ENCODE peak calls at places on chromosome 19, in ten cellular contexts. E is adrenal gland, I is neural progenitor cell, Z is GM13976, D is PC-3, Q is HFF-Myc, L is prostate gland, S is osteoblast, G is lung, U is NB4. M is an unnamed sample.
A peak's percentile ranks its signal among the peaks of the same experiment; 100 is the strongest.

GRCh38 chr19:9939301-9939913 is 3.1 kb upstream of the OLFM2 start:
- DNase-seq in I (peak; percentile 36), Q (no peak), Z (no peak), S (peak; percentile 92), L (no peak), E (no peak), U (peak; percentile 51), G (no peak), D (peak; percentile 29), M (no peak)

GRCh38 chr19:15623711-15624318 is 8.8 kb downstream of the CYP4F8 start:
- DNase-seq in I (no peak), U (peak; percentile 48), E (no peak), L (no peak), Z (no peak), S (no peak), G (no peak), Q (no peak), D (peak; percentile 37), M (no peak)

GRCh38 chr19:17282488-17283256 is 971 bp downstream of the ANKLE1 start:
- DNase-seq in I (peak; percentile 93), L (peak; percentile 79), U (peak; percentile 93), Q (peak; percentile 59), Z (peak; percentile 93), D (peak; percentile 87), E (peak; percentile 90), G (peak; percentile 84), S (peak; percentile 99), M (peak; percentile 88)

GRCh38 chr19:11023635-11024168 is 62.9 kb downstream of the SMARCA4 start:
- DNase-seq in Q (no peak), S (no peak), G (no peak), Z (no peak), D (no peak), L (no peak), U (no peak), I (no peak), E (no peak), M (no peak)

GRCh38 chr19:41623360-41623759 is 3.5 kb downstream of the CEACAM4 start:
- DNase-seq in S (no peak), Z (no peak), D (no peak), G (no peak), Q (no peak), E (no peak), L (no peak), U (no peak), I (no peak), M (no peak)

GRCh38 chr19:18072335-18072734 is 14.4 kb downstream of the IL12RB1 start:
- DNase-seq in G (no peak), I (no peak), L (no peak), D (no peak), Q (no peak), U (no peak), S (no peak), Z (no peak), E (no peak), M (no peak)

GRCh38 chr19:17902701-17903100 is 30.1 kb upstream of the CCDC124 start:
- DNase-seq in E (no peak), D (no peak), Z (peak; percentile 6), U (no peak), G (no peak), Q (peak; percentile 77), S (peak; percentile 32), I (no peak), L (no peak), M (peak; percentile 90)

GRCh38 chr19:10021863-10022262 is 8.6 kb downstream of the RDH8 start:
- DNase-seq in S (no peak), Z (no peak), D (no peak), I (no peak), U (no peak), G (no peak), L (no peak), E (no peak), Q (no peak), M (no peak)

GRCh38 chr19:55454787-55455243 is 6.6 kb downstream of the ISOC2 start:
- DNase-seq in Z (peak; percentile 75), S (peak; percentile 98), G (no peak), L (no peak), E (no peak), I (peak; percentile 71), U (peak; percentile 46), Q (no peak), D (peak; percentile 68), M (peak; percentile 58)

GRCh38 chr19:14890616-14891379 is 4.9 kb upstream of the OR7A17 start:
- DNase-seq in G (no peak), E (peak; percentile 57), I (no peak), Q (no peak), D (no peak), U (no peak), S (no peak), L (no peak), Z (no peak), M (no peak)

GRCh38 chr19:44551850-44552249 is 22.4 kb upstream of the CEACAM20 start:
- DNase-seq in Z (no peak), G (no peak), I (no peak), U (no peak), L (no peak), D (no peak), E (no peak), S (no peak), Q (no peak), M (no peak)

GRCh38 chr19:45613926-45614725 is 12.1 kb upstream of the GPR4 start:
- DNase-seq in U (peak; percentile 88), G (no peak), Q (peak; percentile 91), I (no peak), Z (peak; percentile 82), L (peak; percentile 46), S (peak; percentile 99), D (peak; percentile 92), E (peak; percentile 51), M (peak; percentile 96)

GRCh38 chr19:46903458-46903857 is 42.7 kb downstream of the ARHGAP35 start:
- DNase-seq in U (no peak), D (peak; percentile 12), G (no peak), Q (no peak), Z (no peak), I (no peak), S (no peak), E (no peak), L (no peak), M (no peak)

GRCh38 chr19:12695090-12695489 is 1.3 kb downstream of the FBXW9 start:
- DNase-seq in I (no peak), S (peak; percentile 25), Q (no peak), G (no peak), Z (no peak), U (peak; percentile 42), D (no peak), L (no peak), E (no peak), M (no peak)

GRCh38 chr19:16153582-16154336 is 10.3 kb downstream of the HSH2D start:
- DNase-seq in U (peak; percentile 76), Q (no peak), G (no peak), L (no peak), I (peak; percentile 46), S (no peak), E (no peak), D (peak; percentile 23), Z (no peak), M (no peak)

GRCh38 chr19:15248648-15249559 is 16.7 kb upstream of the EPHX3 start:
- DNase-seq in Z (no peak), U (no peak), I (no peak), D (peak; percentile 84), E (peak; percentile 83), L (peak; percentile 72), S (peak; percentile 99), G (peak; percentile 64), Q (no peak), M (peak; percentile 90)

GRCh38 chr19:4909172-4909896 is at the start of gene UHRF1:
- DNase-seq in G (no peak), L (no peak), I (peak; percentile 58), D (peak; percentile 77), S (peak; percentile 82), Q (no peak), Z (peak; percentile 87), E (no peak), U (peak; percentile 83), M (peak; percentile 31)

GRCh38 chr19:43101950-43102349 is 19.4 kb upstream of the PSG2 start:
- DNase-seq in Z (no peak), L (no peak), Q (no peak), I (no peak), D (peak; percentile 24), E (no peak), G (no peak), U (no peak), S (no peak), M (no peak)
- TF ChIP-seq CTCF in Z (no peak), L (no peak), Q (no peak), I (no peak), D (peak; percentile 39), E (no peak), G (no peak), U (no peak), S (peak; percentile 7), M (no peak)

DNA sequence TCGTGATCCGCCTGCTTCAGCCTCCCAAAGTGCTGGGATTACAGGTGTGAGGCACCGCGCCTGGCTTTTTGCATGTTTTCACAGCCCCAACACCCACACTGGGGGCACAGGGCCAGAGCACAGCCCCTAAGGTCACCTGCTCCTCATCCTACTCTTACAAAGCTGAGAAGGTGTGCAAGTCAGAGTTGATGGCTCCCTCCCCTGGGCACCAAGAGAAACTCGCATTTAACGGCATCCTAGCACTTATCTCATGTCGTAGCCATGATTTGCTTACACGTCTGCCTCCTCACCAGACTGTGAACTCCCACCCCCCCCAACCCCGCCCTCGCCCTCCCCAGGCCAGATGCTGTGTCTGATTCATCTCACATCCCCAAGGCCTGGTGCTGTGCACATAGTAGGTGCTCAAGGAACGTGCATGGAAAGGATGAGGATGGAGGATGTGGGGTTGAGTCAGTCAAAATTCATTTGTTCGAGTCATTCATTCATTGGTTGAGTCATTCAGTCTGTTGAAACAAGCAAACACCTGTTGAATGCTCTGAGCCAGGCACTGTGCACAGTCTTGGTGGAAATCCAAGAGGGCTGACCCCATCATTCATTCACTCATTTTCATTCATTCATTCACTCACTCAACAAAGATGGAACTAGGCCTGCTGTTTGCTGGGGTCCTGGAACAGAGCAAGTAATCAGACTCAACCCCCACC is 11.3 kb downstream of the SHANK1 start:
- DNase-seq in S (no peak), Z (no peak), G (no peak), E (no peak), Q (no peak), U (no peak), L (no peak), I (no peak), D (peak; percentile 16), M (no peak)
- TF ChIP-seq CTCF in S (no peak), Z (no peak), G (no peak), E (no peak), Q (no peak), U (no peak), L (no peak), I (no peak), D (no peak), M (no peak)

GRCh38 chr19:389246-389934 is 19.6 kb downstream of the C2CD4C start:
- DNase-seq in S (peak; percentile 59), D (no peak), L (no peak), U (no peak), I (no peak), Z (no peak), Q (no peak), E (no peak), G (no peak), M (no peak)
- TF ChIP-seq CTCF in S (no peak), D (no peak), L (no peak), U (no peak), I (no peak), Z (no peak), Q (no peak), E (no peak), G (no peak), M (no peak)

DNA sequence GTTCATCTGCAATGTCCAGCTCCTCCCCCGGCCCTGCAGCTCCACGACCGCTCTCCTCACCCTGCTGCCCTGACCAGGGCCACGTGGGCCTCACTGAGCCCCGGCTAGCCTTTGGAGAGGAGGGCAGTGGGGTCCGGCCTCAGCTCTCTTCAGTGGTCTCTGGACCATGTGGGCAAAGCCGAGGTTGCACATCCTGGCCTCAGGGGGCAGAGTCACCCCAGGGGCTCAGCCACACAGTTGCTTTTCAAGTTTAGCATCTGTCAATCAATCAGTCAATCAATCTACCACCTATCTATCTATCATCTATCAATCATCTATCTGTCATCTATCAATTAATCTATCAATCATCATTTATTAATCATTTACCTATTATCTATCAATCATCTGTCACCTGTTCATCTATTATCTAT is 3.0 kb upstream of the DIRAS1 start:
- DNase-seq in I (no peak), G (no peak), D (no peak), U (no peak), L (no peak), Z (no peak), E (no peak), S (peak; percentile 88), Q (no peak), M (no peak)
- TF ChIP-seq CTCF in I (peak; percentile 22), G (no peak), D (no peak), U (no peak), L (no peak), Z (no peak), E (no peak), S (peak; percentile 19), Q (no peak), M (no peak)

M was measured in MCF 10A.